ENCODE peak calls at places on chromosome 10, in six cellular contexts. C is GM23248; I is PC-9; L is astrocyte; O is mesenchymal stem cell; S is CD4-positive, alpha-beta memory T cell. F is an unnamed sample. For H3K27me3, the result is how much of the 10 kb centered on the place peaks cover.

GRCh38 chr10:14131261-14131960 is 199.3 kb downstream of the FRMD4A start:
- DNase-seq in L (no peak), O (peak), C (no peak), S (no peak), I (no peak), F (no peak)

GRCh38 chr10:122780391-122780790 is 65.3 kb downstream of the CUZD1 start:
- DNase-seq in L (peak), O (no peak), I (no peak), C (peak), S (no peak), F (peak)

GRCh38 chr10:109417803-109418202 is 505.5 kb downstream of the XPNPEP1 start:
- DNase-seq in I (no peak), S (no peak), L (no peak), C (no peak), O (no peak), F (no peak)

GRCh38 chr10:77869626-77870420 is 56.7 kb downstream of the DLG5 start:
- DNase-seq in S (no peak), C (peak), O (no peak), I (no peak), L (peak), F (peak)

GRCh38 chr10:23294638-23295247 is 49.9 kb downstream of the C10orf67 start:
- DNase-seq in S (no peak), C (peak), O (peak), I (no peak), L (no peak), F (no peak)

GRCh38 chr10:102395677-102396197 is at the start of gene NFKB2:
- DNase-seq in C (peak), S (no peak), I (no peak), L (no peak), O (no peak), F (peak)

GRCh38 chr10:118332948-118333710 is 9.0 kb downstream of the FAM204A start:
- DNase-seq in O (peak), S (no peak), L (no peak), I (no peak), C (no peak), F (no peak)

GRCh38 chr10:97127960-97128850 is 57.6 kb downstream of the SLIT1 start:
- DNase-seq in L (no peak), S (no peak), C (no peak), I (no peak), O (no peak), F (no peak)

GRCh38 chr10:67477868-67478267 is 218.1 kb downstream of the CTNNA3 start:
- DNase-seq in I (no peak), S (no peak), L (no peak), O (no peak), C (no peak), F (no peak)

GRCh38 chr10:6279540-6280267 is 77.0 kb downstream of the PFKFB3 start:
- DNase-seq in C (peak), S (no peak), L (peak), O (peak), I (peak), F (peak)

GRCh38 chr10:70561051-70561450 is 41.5 kb downstream of the PRF1 start:
- DNase-seq in S (no peak), C (peak), I (no peak), L (no peak), O (no peak), F (no peak)

GRCh38 chr10:11587860-11588259 is 23.6 kb downstream of the USP6NL start:
- DNase-seq in O (no peak), S (no peak), C (no peak), I (peak), L (no peak), F (no peak)

GRCh38 chr10:5070648-5071410 is 23.4 kb upstream of the AKR1C3 start:
- DNase-seq in I (no peak), C (peak), O (peak), S (no peak), L (peak), F (no peak)

GRCh38 chr10:73971636-73972354 is 26.1 kb upstream of the VCL start:
- DNase-seq in C (no peak), I (no peak), S (no peak), O (no peak), L (no peak), F (no peak)

GRCh38 chr10:43823237-43823605 is 174.5 kb upstream of the ZNF32 start:
- DNase-seq in I (no peak), L (peak), O (no peak), C (peak), S (no peak), F (no peak)

GRCh38 chr10:73117976-73118743 is 7.9 kb downstream of the NUDT13 start:
- DNase-seq in C (peak), O (peak), L (peak), S (no peak), I (peak), F (no peak)

GRCh38 chr10:114258274-114258840 is 19.3 kb downstream of the VWA2 start:
- DNase-seq in O (peak), S (no peak), I (no peak), C (no peak), L (no peak), F (no peak)

GRCh38 chr10:98363188-98363587 is 51.8 kb downstream of the PYROXD2 start:
- DNase-seq in C (no peak), L (no peak), S (no peak), O (no peak), I (peak), F (no peak)

GRCh38 chr10:60433684-60434083 is 44.0 kb upstream of the ANK3 start:
- DNase-seq in S (no peak), O (peak), L (peak), I (no peak), C (peak), F (peak)

GRCh38 chr10:508726-509125 is 180.7 kb downstream of the DIP2C start:
- DNase-seq in C (no peak), L (no peak), O (no peak), S (no peak), I (no peak), F (no peak)

GRCh38 chr10:52541082-52541481 is 227.0 kb downstream of the DKK1 start:
- DNase-seq in O (no peak), I (no peak), C (peak), L (peak), S (no peak), F (no peak)

GRCh38 chr10:109743141-109744120 is 179.9 kb downstream of the XPNPEP1 start:
- DNase-seq in I (no peak), O (no peak), L (no peak), C (no peak), S (no peak), F (peak)

GRCh38 chr10:79209340-79209739 is 137.9 kb upstream of the PPIF start:
- DNase-seq in S (no peak), L (no peak), C (no peak), I (no peak), O (no peak), F (no peak)

GRCh38 chr10:63554666-63555065 is 33.5 kb downstream of the REEP3 start:
- DNase-seq in C (peak), I (peak), S (peak), L (peak), O (peak), F (peak)

GRCh38 chr10:48242160-48242904 is 32.2 kb downstream of the FRMPD2 start:
- DNase-seq in C (no peak), I (no peak), O (no peak), L (no peak), S (no peak), F (no peak)

GRCh38 chr10:69953851-69954250 is 98.8 kb upstream of the MACROH2A2 start:
- DNase-seq in O (no peak), L (no peak), S (no peak), I (no peak), C (no peak), F (no peak)

GRCh38 chr10:22805304-22805703 is 90.9 kb upstream of the PIP4K2A start:
- DNase-seq in I (no peak), L (peak), C (peak), S (no peak), O (peak), F (peak)

GRCh38 chr10:12042409-12042796 is 206 bp downstream of the UPF2 start:
- DNase-seq in S (no peak), I (no peak), O (peak), C (peak), L (no peak), F (peak)

GRCh38 chr10:14688606-14689005 is 86.1 kb downstream of the FAM107B start:
- DNase-seq in S (no peak), O (peak), C (peak), L (peak), I (no peak), F (peak)

GRCh38 chr10:19412531-19412930 is 363.9 kb downstream of the MALRD1 start:
- DNase-seq in L (peak), I (no peak), S (no peak), C (peak), O (peak), F (no peak)

GRCh38 chr10:17235136-17235535 is 7.1 kb downstream of the VIM start:
- DNase-seq in S (no peak), I (no peak), C (peak), O (peak), L (no peak), F (no peak)
- H3K4me3 ChIP-seq in S (no peak), I (no peak), C (peak), O (no peak), L (peak), F (no peak)

GRCh38 chr10:3248526-3249255 is 76.1 kb upstream of the PITRM1 start:
- DNase-seq in L (peak), S (no peak), C (peak), O (peak), I (peak), F (peak)
- H3K27me3 ChIP-seq in L (under half), S (under half), C (under half), O (under half), I (under half), F (under half)

GRCh38 chr10:101236376-101237079 is 7.3 kb upstream of the LBX1 start:
- DNase-seq in I (no peak), C (peak), S (no peak), L (no peak), O (no peak), F (no peak)
- H3K4me3 ChIP-seq in I (no peak), C (no peak), S (no peak), L (no peak), O (peak), F (no peak)

GRCh38 chr10:132738454-132739224 is 47.3 kb downstream of the NKX6-2 start:
- DNase-seq in I (no peak), O (no peak), S (no peak), L (no peak), C (no peak), F (no peak)

GRCh38 chr10:132739225-132739613 is 46.7 kb downstream of the NKX6-2 start:
- DNase-seq in I (no peak), O (no peak), S (no peak), L (no peak), C (no peak), F (no peak)

GRCh38 chr10:132742837-132743194 is 43.1 kb downstream of the NKX6-2 start:
- DNase-seq in I (no peak), L (no peak), O (no peak), S (no peak), C (no peak), F (no peak)

GRCh38 chr10:132742167-132742836 is 43.6 kb downstream of the NKX6-2 start:
- DNase-seq in I (no peak), O (no peak), C (no peak), S (no peak), L (no peak), F (no peak)

GRCh38 chr10:132740542-132741066 is 45.3 kb downstream of the NKX6-2 start:
- DNase-seq in O (no peak), C (no peak), S (no peak), I (no peak), L (no peak), F (no peak)
- H3K27me3 ChIP-seq in O (under half), C (under half), S (under half), I (under half), L (under half), F (under half)

GRCh38 chr10:88850712-88851111 is 932 bp downstream of the ANKRD22 start:
- DNase-seq in I (peak), L (no peak), C (no peak), O (no peak), S (no peak), F (no peak)
- H3K4me3 ChIP-seq in I (peak), L (no peak), C (no peak), O (no peak), S (no peak), F (no peak)

DNA sequence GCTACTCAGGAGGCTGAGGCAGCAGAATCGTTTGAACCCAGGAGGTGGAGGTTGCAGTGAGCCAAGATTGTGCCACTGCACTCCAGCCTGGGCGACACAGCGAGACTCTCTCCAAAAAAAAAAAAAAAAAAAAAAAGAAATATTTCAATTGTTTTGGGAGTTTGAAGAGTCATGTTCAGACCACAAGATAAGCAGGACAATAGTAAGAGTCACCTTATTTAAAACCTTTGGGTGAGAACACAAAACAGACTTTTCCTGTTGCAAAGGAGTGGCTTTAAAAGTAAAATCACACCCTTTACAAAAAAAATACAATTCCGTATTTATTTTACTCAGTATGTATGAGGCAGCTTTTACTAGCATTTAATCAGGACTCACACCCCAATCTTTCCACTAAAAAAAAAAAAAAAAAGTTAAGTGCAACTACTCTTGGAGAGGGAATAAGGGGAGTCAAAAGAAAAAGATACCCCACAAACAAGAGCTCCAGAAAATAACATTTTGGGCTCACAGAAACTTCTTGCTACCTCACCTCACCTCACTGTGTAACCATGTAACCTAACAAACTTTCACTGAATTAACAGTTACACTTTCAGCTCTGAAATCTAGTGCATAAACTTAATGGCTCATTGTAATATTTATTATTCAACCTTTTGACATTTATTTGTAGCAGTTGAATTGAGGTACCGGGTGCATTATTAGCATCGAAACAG is 11.2 kb downstream of the SKIDA1 start:
- DNase-seq in O (no peak), S (no peak), C (no peak), L (no peak), I (no peak), F (no peak)
- H3K27me3 ChIP-seq in O (under half), S (half or more), C (under half), L (under half), I (under half), F (under half)

GRCh38 chr10:58189269-58189668 is 78.4 kb downstream of the IPMK start:
- DNase-seq in I (no peak), L (peak), C (peak), S (no peak), O (peak), F (peak)
- H3K4me3 ChIP-seq in I (no peak), L (no peak), C (no peak), S (no peak), O (no peak), F (no peak)

GRCh38 chr10:25176421-25176968 is 1.7 kb downstream of the GPR158 start:
- DNase-seq in O (no peak), I (no peak), C (peak), S (no peak), L (no peak), F (no peak)
- H3K27me3 ChIP-seq in O (half or more), I (under half), C (under half), S (under half), L (under half), F (under half)